ENCODE peak calls at places on chromosome 12, in nine cellular contexts. E is sigmoid colon, C is transverse colon, W is A549, T is fibroblast of the aortic adventitia, K is GM12878, R is tibial artery, M is dorsolateral prefrontal cortex, B is coronary artery. F is an unnamed sample.

GRCh38 chr12:19654630-19655384 is 215.5 kb downstream of the AEBP2 start:
- DNase-seq in E (no peak), C (no peak), W (no peak), T (peak; percentile 84), K (no peak), R (no peak), M (no peak), B (no peak), F (peak; percentile 15)

GRCh38 chr12:110170535-110171185 is 46.5 kb downstream of the IFT81 start:
- DNase-seq in E (no peak), C (no peak), W (no peak), T (peak; percentile 78), K (no peak), R (no peak), M (no peak), B (no peak), F (no peak)

GRCh38 chr12:57584050-57584449 is 6.9 kb upstream of the PIP4K2C start:
- DNase-seq in E (no peak), C (no peak), W (no peak), T (no peak), K (no peak), R (no peak), M (no peak), B (no peak), F (no peak)

GRCh38 chr12:80864046-80864735 is 73.5 kb downstream of the LIN7A start:
- DNase-seq in E (no peak), C (no peak), W (no peak), T (peak; percentile 21), K (no peak), R (no peak), M (no peak), B (no peak), F (peak; percentile 34)

GRCh38 chr12:63420206-63420644 is 248.1 kb downstream of the DPY19L2 start:
- DNase-seq in E (no peak), C (peak; percentile 33), W (peak; percentile 76), T (peak; percentile 66), K (peak; percentile 24), R (no peak), M (no peak), B (no peak), F (peak; percentile 59)

GRCh38 chr12:53118771-53119300 is 15.6 kb downstream of the SOAT2 start:
- DNase-seq in E (no peak), C (no peak), W (no peak), T (no peak), K (no peak), R (no peak), M (no peak), B (peak; percentile 60), F (no peak)

GRCh38 chr12:88334271-88334670 is 192.2 kb downstream of the TMTC3 start:
- DNase-seq in E (peak; percentile 71), C (no peak), W (no peak), T (peak; percentile 27), K (peak; percentile 15), R (no peak), M (no peak), B (no peak), F (peak; percentile 81)

GRCh38 chr12:7129647-7130536 is at the start of gene CLSTN3:
- DNase-seq in E (peak; percentile 91), C (peak; percentile 76), W (no peak), T (peak; percentile 76), K (peak; percentile 48), R (peak; percentile 89), M (peak; percentile 84), B (peak; percentile 83), F (peak; percentile 72)

GRCh38 chr12:84978921-84979320 is 57.2 kb downstream of the TSPAN19 start:
- DNase-seq in E (no peak), C (no peak), W (no peak), T (no peak), K (no peak), R (no peak), M (no peak), B (no peak), F (no peak)

GRCh38 chr12:130161261-130162231 is 718 bp upstream of the FZD10 start:
- DNase-seq in E (no peak), C (peak; percentile 23), W (no peak), T (no peak), K (no peak), R (peak; percentile 72), M (no peak), B (no peak), F (peak; percentile 5)

DNA sequence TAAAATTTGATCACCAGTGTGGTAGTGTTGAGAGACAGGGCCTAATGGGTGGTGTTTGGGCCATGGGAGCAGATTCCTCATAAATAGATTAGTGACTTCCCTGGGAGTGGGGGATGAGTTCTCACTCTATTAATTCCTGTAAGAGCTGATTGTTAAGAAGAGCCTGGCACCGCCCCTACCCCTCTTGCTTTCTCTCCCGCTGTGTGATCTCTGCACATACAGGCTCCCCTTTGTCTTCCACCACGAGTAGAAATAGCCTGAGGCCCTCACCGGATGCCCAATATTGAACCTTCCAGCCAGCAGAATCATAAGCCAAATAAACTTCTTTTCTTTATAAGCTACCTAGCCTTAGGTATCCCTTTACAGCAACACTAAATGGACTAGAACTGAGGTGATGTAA is 31.9 kb upstream of the CAND1 start:
- DNase-seq in E (no peak), C (no peak), W (no peak), T (no peak), K (no peak), R (no peak), M (no peak), B (no peak), F (no peak)
- H3K4me3 ChIP-seq in E (no peak overlapping the region), C (no peak overlapping the region), W (no peak overlapping the region), T (no peak overlapping the region), K (no peak overlapping the region), R (no peak overlapping the region), M (no peak overlapping the region), B (no peak overlapping the region), F (no peak overlapping the region)

GRCh38 chr12:112536367-112536730 is 117.6 kb downstream of the PTPN11 start:
- DNase-seq in E (no peak), C (no peak), W (no peak), T (no peak), K (no peak), R (no peak), M (no peak), B (no peak), F (no peak)

GRCh38 chr12:112532106-112532505 is 113.4 kb downstream of the PTPN11 start:
- DNase-seq in E (no peak), C (no peak), W (no peak), T (no peak), K (no peak), R (no peak), M (no peak), B (no peak), F (no peak)

GRCh38 chr12:112535637-112536366 is 117.1 kb downstream of the PTPN11 start:
- DNase-seq in E (no peak), C (no peak), W (no peak), T (no peak), K (no peak), R (no peak), M (no peak), B (no peak), F (no peak)

GRCh38 chr12:112537710-112538396 is 119.1 kb downstream of the PTPN11 start:
- DNase-seq in E (no peak), C (no peak), W (peak; percentile 23), T (no peak), K (no peak), R (no peak), M (no peak), B (no peak), F (no peak)

DNA sequence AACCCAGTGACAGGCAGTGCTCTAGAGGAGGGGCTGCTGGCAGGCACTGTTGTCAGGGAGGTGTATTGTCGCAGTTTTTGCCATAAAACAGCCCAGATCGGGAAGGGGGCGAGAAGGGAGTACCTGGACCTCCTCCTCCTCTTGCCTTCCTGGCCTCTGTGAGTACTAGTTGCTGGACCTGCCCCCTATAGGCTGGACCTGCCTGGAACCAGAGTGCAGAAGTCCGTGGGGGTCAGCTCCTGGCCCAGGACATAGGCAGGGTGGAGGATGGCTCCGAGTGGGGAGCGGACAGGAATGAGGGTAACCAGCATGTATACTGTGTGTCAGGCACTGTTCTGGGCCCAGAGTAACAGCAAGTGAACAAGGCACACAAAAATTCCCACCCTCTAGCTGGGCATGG is 116.3 kb downstream of the PTPN11 start:
- DNase-seq in E (no peak), C (no peak), W (no peak), T (no peak), K (no peak), R (no peak), M (no peak), B (no peak), F (no peak)
- TF ChIP-seq CTCF in E (no peak), C (no peak), W (no peak), T (no peak), K (no peak), R (no peak), M (no peak), B (no peak), F (no peak)

GRCh38 chr12:31585895-31586294 is 5.0 kb downstream of the DENND5B start:
- DNase-seq in E (no peak), C (no peak), W (no peak), T (no peak), K (no peak), R (no peak), M (no peak), B (no peak), F (no peak)
- H3K4me3 ChIP-seq in E (no peak overlapping the region), C (no peak overlapping the region), W (no peak overlapping the region), T (no peak overlapping the region), K (peak overlapping the region; percentile 47), R (no peak overlapping the region), M (no peak overlapping the region), B (no peak overlapping the region), F (no peak overlapping the region)

DNA sequence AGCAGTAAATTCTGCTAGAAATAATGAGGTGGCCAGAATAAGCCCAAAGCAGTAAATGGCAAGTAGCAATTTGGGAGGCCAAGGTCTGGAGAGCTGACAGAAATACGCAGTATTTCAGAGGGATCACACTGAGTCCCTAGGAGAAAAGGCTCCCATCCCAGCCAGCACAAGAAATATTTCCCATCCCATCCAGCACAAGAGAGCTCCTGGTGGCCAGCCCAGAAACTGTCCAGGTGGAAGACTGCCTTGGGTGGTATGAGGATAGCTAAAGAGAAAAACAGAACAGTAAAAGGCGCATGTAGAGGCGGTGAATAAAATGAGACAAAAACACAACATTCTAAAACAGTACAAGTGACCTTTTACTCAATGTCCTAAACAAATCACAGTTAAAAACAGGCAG is 120.7 kb downstream of the HECTD4 start:
- DNase-seq in E (no peak), C (no peak), W (peak; percentile 35), T (no peak), K (no peak), R (no peak), M (no peak), B (no peak), F (no peak)
- TF ChIP-seq CTCF in E (no peak), C (no peak), W (peak; percentile 15), T (peak; percentile 24), K (no peak), R (no peak), M (no peak), B (no peak), F (peak; percentile 18)

DNA sequence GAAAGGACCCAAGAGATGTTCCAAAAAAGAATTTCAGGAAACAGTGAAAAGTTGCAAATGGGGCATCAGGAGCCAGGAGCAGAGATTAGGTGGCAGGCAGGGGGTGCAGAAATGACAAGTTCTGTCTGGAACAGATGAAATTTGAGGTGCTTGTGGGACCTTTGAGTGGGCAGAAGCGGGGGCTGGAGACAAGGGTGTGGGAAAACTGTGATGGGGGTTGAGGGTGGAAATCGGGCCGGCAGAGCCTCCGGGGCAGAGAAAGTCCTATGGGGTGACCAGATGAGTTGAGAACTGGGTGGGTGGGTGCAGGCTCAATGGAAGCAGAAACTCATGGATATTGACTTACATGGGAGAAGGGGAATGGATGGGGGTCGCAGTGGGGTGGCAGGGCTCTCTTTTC is 1.6 kb upstream of the NR4A1 start:
- DNase-seq in E (no peak), C (no peak), W (no peak), T (no peak), K (no peak), R (no peak), M (no peak), B (no peak), F (no peak)
- H3K4me3 ChIP-seq in E (no peak overlapping the region), C (no peak overlapping the region), W (no peak overlapping the region), T (no peak overlapping the region), K (no peak overlapping the region), R (peak overlapping the region; percentile 73), M (no peak overlapping the region), B (peak overlapping the region; percentile 79), F (no peak overlapping the region)